ENCODE peak calls at places on chromosomes 6 and 20, in nine cellular contexts. F is M059J; D is astrocyte of the spinal cord; U is CD8-positive, alpha-beta T cell; Q is T-helper 17 cell; L is NCI-H1105 treated with DMSO at 0.1 percent for 48 hours; E is stimulated activated naive CD4-positive, alpha-beta T cell; Z is ELR; T is fibroblast of mammary gland. S is an unnamed sample.
A peak's percentile ranks its signal among the peaks of the same experiment; 100 is the strongest.

GRCh38 chr20:6708010-6708409 is 59.5 kb upstream of the BMP2 start:
- DNase-seq in T (peak; percentile 53), U (no peak), L (no peak), D (peak; percentile 84), Z (no peak), E (no peak), F (peak; percentile 80), Q (no peak), S (no peak)

GRCh38 chr6:53728570-53729194 is 63.1 kb upstream of the KLHL31 start:
- DNase-seq in E (peak; percentile 31), T (peak; percentile 42), U (peak; percentile 68), L (peak; percentile 48), Q (peak; percentile 40), Z (peak; percentile 72), F (peak; percentile 48), D (peak; percentile 45), S (peak; percentile 56)

GRCh38 chr20:17611540-17612286 is 41.8 kb downstream of the DSTN start:
- DNase-seq in T (peak; percentile 30), Z (peak; percentile 51), E (no peak), F (peak; percentile 74), Q (no peak), L (no peak), U (no peak), D (no peak), S (peak; percentile 61)

GRCh38 chr20:50845566-50846211 is 50.8 kb downstream of the BCAS4 start:
- DNase-seq in L (no peak), Z (no peak), D (no peak), T (no peak), E (no peak), F (no peak), Q (no peak), U (no peak), S (no peak)

GRCh38 chr6:30884521-30885480 is 482 bp downstream of the DDR1 start:
- DNase-seq in Q (no peak), Z (peak; percentile 64), D (peak; percentile 34), U (peak; percentile 55), T (no peak), E (peak; percentile 43), F (peak; percentile 89), L (peak; percentile 49), S (peak; percentile 57)

GRCh38 chr6:157811476-157812173 is 11.4 kb upstream of the SNX9 start:
- DNase-seq in E (no peak), T (peak; percentile 86), Q (no peak), F (peak; percentile 52), Z (peak; percentile 32), U (no peak), D (peak; percentile 64), L (no peak), S (no peak)

GRCh38 chr6:20427856-20428255 is 26.2 kb downstream of the E2F3 start:
- DNase-seq in Q (no peak), U (no peak), Z (no peak), E (no peak), D (no peak), F (no peak), T (no peak), L (no peak), S (no peak)

GRCh38 chr20:13142143-13142542 is 78.9 kb upstream of the ISM1 start:
- DNase-seq in L (no peak), F (peak; percentile 20), Z (peak; percentile 15), D (peak; percentile 40), T (peak; percentile 38), E (no peak), Q (no peak), U (no peak), S (no peak)

GRCh38 chr6:32845381-32845884 is 1.6 kb upstream of the PSMB8 start:
- DNase-seq in L (no peak), U (peak; percentile 73), Z (no peak), Q (no peak), E (peak; percentile 31), T (no peak), F (peak; percentile 65), D (no peak), S (no peak)

GRCh38 chr6:151242420-151242841 is 2.7 kb downstream of the AKAP12 start:
- DNase-seq in U (no peak), T (peak; percentile 26), E (no peak), D (peak; percentile 50), Q (no peak), F (peak; percentile 36), L (no peak), Z (no peak), S (no peak)

GRCh38 chr20:62979310-62979709 is 26.8 kb downstream of the SLC17A9 start:
- DNase-seq in E (no peak), D (no peak), L (no peak), T (no peak), Z (no peak), Q (no peak), U (no peak), F (no peak), S (no peak)

GRCh38 chr6:87742106-87742505 is 40.1 kb upstream of the AKIRIN2 start:
- DNase-seq in Q (peak; percentile 23), T (no peak), Z (peak; percentile 10), U (peak; percentile 60), E (peak; percentile 17), D (no peak), F (peak; percentile 12), L (no peak), S (no peak)

GRCh38 chr6:81376745-81377144 is 375.7 kb downstream of the TENT5A start:
- DNase-seq in L (no peak), F (no peak), D (no peak), E (no peak), U (no peak), T (no peak), Z (no peak), Q (no peak), S (no peak)

GRCh38 chr6:18022398-18023231 is 35.2 kb upstream of the KIF13A start:
- DNase-seq in F (peak; percentile 83), U (no peak), T (peak; percentile 39), Z (peak; percentile 81), Q (no peak), L (no peak), D (peak; percentile 58), E (no peak), S (peak; percentile 55)